ENCODE peak calls at places on chromosome 13, in five cellular contexts. One of them, this sample, is unnamed. For H3K27me3, the result is how much of the 10 kb centered on the place peaks cover.

GRCh38 chr13:42788601-42789000 is 7.2 kb downstream of the FAM216B start:
- DNase-seq in psoas muscle: no peak
- DNase-seq in adrenal gland: no peak
- DNase-seq in CD8-positive, alpha-beta T cell: no peak
- DNase-seq in pancreas: no peak
- DNase-seq in this sample: no peak

GRCh38 chr13:34897220-34897619 is 44.9 kb upstream of the NBEA start:
- DNase-seq in psoas muscle: no peak
- DNase-seq in adrenal gland: no peak
- DNase-seq in CD8-positive, alpha-beta T cell: no peak
- DNase-seq in pancreas: no peak
- DNase-seq in this sample: no peak

GRCh38 chr13:40665061-40665753 is 1.2 kb downstream of the FOXO1 start:
- DNase-seq in psoas muscle: peak
- DNase-seq in adrenal gland: peak
- DNase-seq in CD8-positive, alpha-beta T cell: peak
- DNase-seq in pancreas: peak
- DNase-seq in this sample: peak

GRCh38 chr13:75636339-75637095 is 387 bp downstream of the LMO7 start:
- DNase-seq in psoas muscle: peak
- DNase-seq in adrenal gland: peak
- DNase-seq in CD8-positive, alpha-beta T cell: peak
- DNase-seq in pancreas: peak
- DNase-seq in this sample: peak

GRCh38 chr13:26722321-26722720 is 38.3 kb downstream of the GPR12 start:
- DNase-seq in psoas muscle: no peak
- DNase-seq in adrenal gland: no peak
- DNase-seq in CD8-positive, alpha-beta T cell: no peak
- DNase-seq in pancreas: no peak
- DNase-seq in this sample: no peak

GRCh38 chr13:43303040-43303729 is 279.8 kb downstream of the DNAJC15 start:
- DNase-seq in psoas muscle: peak
- DNase-seq in adrenal gland: peak
- DNase-seq in CD8-positive, alpha-beta T cell: no peak
- DNase-seq in pancreas: peak
- DNase-seq in this sample: no peak

GRCh38 chr13:91468301-91468700 is 69.9 kb downstream of the GPC5 start:
- DNase-seq in psoas muscle: no peak
- DNase-seq in adrenal gland: no peak
- DNase-seq in CD8-positive, alpha-beta T cell: no peak
- DNase-seq in pancreas: no peak
- DNase-seq in this sample: no peak

GRCh38 chr13:80654638-80655249 is 313.8 kb upstream of the SPRY2 start:
- DNase-seq in psoas muscle: no peak
- DNase-seq in adrenal gland: no peak
- DNase-seq in CD8-positive, alpha-beta T cell: no peak
- DNase-seq in pancreas: peak
- DNase-seq in this sample: no peak

GRCh38 chr13:35356572-35356971 is 119.9 kb downstream of the MAB21L1 start:
- DNase-seq in psoas muscle: no peak
- DNase-seq in adrenal gland: no peak
- DNase-seq in CD8-positive, alpha-beta T cell: no peak
- DNase-seq in pancreas: no peak
- DNase-seq in this sample: no peak

GRCh38 chr13:98672947-98673545 is 79.4 kb downstream of the SLC15A1 start:
- DNase-seq in psoas muscle: peak
- DNase-seq in adrenal gland: peak
- DNase-seq in CD8-positive, alpha-beta T cell: peak
- DNase-seq in pancreas: peak
- DNase-seq in this sample: peak

GRCh38 chr13:63938851-63939250 is 2523.2 kb upstream of the PCDH20 start:
- DNase-seq in psoas muscle: no peak
- DNase-seq in adrenal gland: no peak
- DNase-seq in CD8-positive, alpha-beta T cell: no peak
- DNase-seq in pancreas: no peak
- DNase-seq in this sample: no peak

GRCh38 chr13:48018637-48019036 is 17.6 kb upstream of the SUCLA2 start:
- DNase-seq in psoas muscle: no peak
- DNase-seq in adrenal gland: no peak
- DNase-seq in CD8-positive, alpha-beta T cell: no peak
- DNase-seq in pancreas: no peak
- DNase-seq in this sample: no peak

GRCh38 chr13:105333416-105333815 is 1202.0 kb downstream of the EFNB2 start:
- DNase-seq in psoas muscle: no peak
- DNase-seq in adrenal gland: no peak
- DNase-seq in CD8-positive, alpha-beta T cell: no peak
- DNase-seq in pancreas: no peak
- DNase-seq in this sample: no peak

GRCh38 chr13:79062291-79062690 is 343.8 kb downstream of the RBM26 start:
- DNase-seq in psoas muscle: no peak
- DNase-seq in adrenal gland: no peak
- DNase-seq in CD8-positive, alpha-beta T cell: no peak
- DNase-seq in pancreas: no peak
- DNase-seq in this sample: no peak

GRCh38 chr13:40060318-40061007 is 405.0 kb downstream of the COG6 start:
- DNase-seq in psoas muscle: peak
- DNase-seq in adrenal gland: no peak
- DNase-seq in CD8-positive, alpha-beta T cell: no peak
- DNase-seq in pancreas: peak
- DNase-seq in this sample: no peak

GRCh38 chr13:89627991-89628390 is 1719.5 kb upstream of the MIR17HG start:
- DNase-seq in psoas muscle: no peak
- DNase-seq in adrenal gland: peak
- DNase-seq in CD8-positive, alpha-beta T cell: no peak
- DNase-seq in pancreas: no peak
- DNase-seq in this sample: no peak

GRCh38 chr13:21849323-21849722 is 178.4 kb downstream of the FGF9 start:
- DNase-seq in psoas muscle: no peak
- DNase-seq in adrenal gland: no peak
- DNase-seq in CD8-positive, alpha-beta T cell: no peak
- DNase-seq in pancreas: peak
- DNase-seq in this sample: no peak

GRCh38 chr13:47110141-47110540 is 213.3 kb upstream of the HTR2A start:
- DNase-seq in psoas muscle: no peak
- DNase-seq in adrenal gland: no peak
- DNase-seq in CD8-positive, alpha-beta T cell: no peak
- DNase-seq in pancreas: no peak
- DNase-seq in this sample: no peak

GRCh38 chr13:45121421-45121820 is 1.1 kb downstream of the GTF2F2 start:
- DNase-seq in psoas muscle: no peak
- DNase-seq in adrenal gland: no peak
- DNase-seq in CD8-positive, alpha-beta T cell: no peak
- DNase-seq in pancreas: no peak
- DNase-seq in this sample: no peak

GRCh38 chr13:19817106-19817505 is 34.4 kb upstream of the PSPC1 start:
- DNase-seq in psoas muscle: no peak
- DNase-seq in adrenal gland: no peak
- DNase-seq in CD8-positive, alpha-beta T cell: no peak
- DNase-seq in pancreas: no peak
- DNase-seq in this sample: no peak

GRCh38 chr13:75445717-75446529 is 36.0 kb downstream of the TBC1D4 start:
- DNase-seq in psoas muscle: no peak
- DNase-seq in adrenal gland: no peak
- DNase-seq in CD8-positive, alpha-beta T cell: no peak
- DNase-seq in pancreas: no peak
- DNase-seq in this sample: no peak

GRCh38 chr13:25872871-25873607 is 178.8 kb downstream of the SHISA2 start:
- DNase-seq in psoas muscle: no peak
- DNase-seq in adrenal gland: no peak
- DNase-seq in CD8-positive, alpha-beta T cell: no peak
- DNase-seq in pancreas: no peak
- DNase-seq in this sample: no peak

GRCh38 chr13:59621791-59622190 is 541.9 kb downstream of the DIAPH3 start:
- DNase-seq in psoas muscle: no peak
- DNase-seq in adrenal gland: no peak
- DNase-seq in CD8-positive, alpha-beta T cell: no peak
- DNase-seq in pancreas: no peak
- DNase-seq in this sample: no peak

GRCh38 chr13:31951215-31951678 is 80.3 kb upstream of the FRY start:
- DNase-seq in psoas muscle: peak
- DNase-seq in adrenal gland: peak
- DNase-seq in CD8-positive, alpha-beta T cell: no peak
- DNase-seq in pancreas: peak
- DNase-seq in this sample: no peak

GRCh38 chr13:53068841-53069520 is 40.4 kb downstream of the OLFM4 start:
- DNase-seq in psoas muscle: no peak
- DNase-seq in adrenal gland: no peak
- DNase-seq in CD8-positive, alpha-beta T cell: no peak
- DNase-seq in pancreas: no peak
- DNase-seq in this sample: no peak

GRCh38 chr13:61277877-61278276 is 137.8 kb downstream of the PCDH20 start:
- DNase-seq in psoas muscle: no peak
- DNase-seq in adrenal gland: no peak
- DNase-seq in CD8-positive, alpha-beta T cell: no peak
- DNase-seq in pancreas: no peak
- DNase-seq in this sample: no peak

GRCh38 chr13:25827986-25828385 is 223.8 kb downstream of the SHISA2 start:
- DNase-seq in psoas muscle: no peak
- DNase-seq in adrenal gland: no peak
- DNase-seq in CD8-positive, alpha-beta T cell: no peak
- DNase-seq in pancreas: no peak
- DNase-seq in this sample: no peak

DNA sequence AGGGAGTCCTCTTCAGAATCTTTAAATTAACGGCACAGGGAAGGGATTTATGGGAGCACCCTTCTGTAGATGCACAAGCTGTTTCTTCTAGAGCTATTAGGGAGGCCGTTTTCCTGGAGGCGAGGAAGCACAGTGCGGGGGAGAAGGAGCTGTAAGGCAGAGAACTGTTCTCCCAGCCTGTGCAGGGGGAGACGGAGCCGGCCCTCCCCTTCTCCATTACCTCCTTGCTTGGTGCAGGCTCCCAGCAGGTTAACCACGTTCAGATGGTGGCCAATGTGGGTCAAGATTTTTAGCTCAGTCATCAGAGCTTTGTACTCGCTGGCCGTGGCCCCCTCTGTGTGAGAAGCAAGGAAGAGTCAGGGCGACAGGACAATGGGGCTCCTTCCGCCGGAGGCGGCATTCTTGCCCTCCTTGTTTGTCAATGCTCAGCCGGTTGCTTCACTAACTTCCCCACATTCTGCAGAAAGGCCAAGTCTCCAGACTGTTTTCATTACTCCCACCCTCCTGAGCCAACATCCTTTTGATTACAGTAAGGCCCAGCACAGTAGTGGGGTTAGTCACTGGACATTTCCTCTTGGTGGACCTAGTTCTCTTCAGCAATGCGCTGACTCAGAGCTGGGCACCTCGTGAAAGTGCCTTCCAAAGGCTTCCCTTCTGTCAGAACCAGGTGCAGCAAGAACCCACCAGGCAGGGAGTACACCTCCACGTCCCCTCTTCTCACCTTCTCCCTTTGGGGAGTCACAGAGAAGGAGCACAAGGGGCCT is 165.4 kb downstream of the FLT1 start:
- DNase-seq in psoas muscle: no peak
- DNase-seq in adrenal gland: peak
- DNase-seq in CD8-positive, alpha-beta T cell: no peak
- DNase-seq in pancreas: no peak
- DNase-seq in this sample: no peak
- H3K27me3 ChIP-seq in psoas muscle: under half
- H3K27me3 ChIP-seq in adrenal gland: under half
- H3K27me3 ChIP-seq in CD8-positive, alpha-beta T cell: under half
- H3K27me3 ChIP-seq in pancreas: under half
- H3K27me3 ChIP-seq in this sample: under half

GRCh38 chr13:110236831-110237261 is 70.1 kb downstream of the COL4A1 start:
- DNase-seq in psoas muscle: peak
- DNase-seq in adrenal gland: no peak
- DNase-seq in CD8-positive, alpha-beta T cell: no peak
- DNase-seq in pancreas: no peak
- DNase-seq in this sample: no peak

GRCh38 chr13:110238795-110239194 is 68.2 kb downstream of the COL4A1 start:
- DNase-seq in psoas muscle: no peak
- DNase-seq in adrenal gland: no peak
- DNase-seq in CD8-positive, alpha-beta T cell: no peak
- DNase-seq in pancreas: no peak
- DNase-seq in this sample: no peak

GRCh38 chr13:110237895-110238294 is 69.1 kb downstream of the COL4A1 start:
- DNase-seq in psoas muscle: no peak
- DNase-seq in adrenal gland: no peak
- DNase-seq in CD8-positive, alpha-beta T cell: no peak
- DNase-seq in pancreas: no peak
- DNase-seq in this sample: no peak

GRCh38 chr13:110234532-110234931 is 72.4 kb downstream of the COL4A1 start:
- DNase-seq in psoas muscle: no peak
- DNase-seq in adrenal gland: no peak
- DNase-seq in CD8-positive, alpha-beta T cell: no peak
- DNase-seq in pancreas: no peak
- DNase-seq in this sample: no peak

DNA sequence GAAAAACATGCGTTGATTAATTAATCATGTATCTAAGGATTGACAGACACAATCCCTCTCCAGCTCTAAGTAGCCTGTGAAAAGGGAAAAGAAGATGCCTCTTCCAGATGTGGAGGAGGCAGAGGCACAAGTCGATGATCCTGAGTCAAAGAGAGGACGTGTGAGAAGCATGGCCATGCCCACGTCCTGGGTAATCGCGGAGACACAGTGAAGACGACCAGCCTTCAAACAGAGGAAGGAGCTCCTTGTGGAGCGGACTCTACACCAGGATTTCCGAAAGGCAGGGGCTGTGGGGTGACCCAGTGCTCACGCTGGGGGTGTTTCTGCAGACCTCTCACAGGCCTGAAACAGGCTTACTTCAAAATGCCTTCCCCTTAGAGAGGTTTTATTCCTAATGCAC is 70.5 kb downstream of the COL4A1 start:
- DNase-seq in psoas muscle: no peak
- DNase-seq in adrenal gland: no peak
- DNase-seq in CD8-positive, alpha-beta T cell: no peak
- DNase-seq in pancreas: no peak
- DNase-seq in this sample: no peak
- H3K27ac ChIP-seq in psoas muscle: peak
- H3K27ac ChIP-seq in adrenal gland: peak
- H3K27ac ChIP-seq in CD8-positive, alpha-beta T cell: no peak
- H3K27ac ChIP-seq in pancreas: no peak
- H3K27ac ChIP-seq in this sample: no peak

GRCh38 chr13:101451641-101452040 is 834 bp upstream of the ITGBL1 start:
- DNase-seq in psoas muscle: no peak
- DNase-seq in adrenal gland: no peak
- DNase-seq in CD8-positive, alpha-beta T cell: no peak
- DNase-seq in pancreas: no peak
- DNase-seq in this sample: no peak

GRCh38 chr13:101452519-101453485 is at the start of gene ITGBL1:
- DNase-seq in psoas muscle: peak
- DNase-seq in adrenal gland: no peak
- DNase-seq in CD8-positive, alpha-beta T cell: no peak
- DNase-seq in pancreas: no peak
- DNase-seq in this sample: no peak

GRCh38 chr13:101454767-101455166 is 2.3 kb downstream of the ITGBL1 start:
- DNase-seq in psoas muscle: no peak
- DNase-seq in adrenal gland: no peak
- DNase-seq in CD8-positive, alpha-beta T cell: no peak
- DNase-seq in pancreas: no peak
- DNase-seq in this sample: no peak

GRCh38 chr13:101455863-101456262 is 3.4 kb downstream of the ITGBL1 start:
- DNase-seq in psoas muscle: no peak
- DNase-seq in adrenal gland: no peak
- DNase-seq in CD8-positive, alpha-beta T cell: no peak
- DNase-seq in pancreas: no peak
- DNase-seq in this sample: no peak

GRCh38 chr13:101453784-101454201 is 1.3 kb downstream of the ITGBL1 start:
- DNase-seq in psoas muscle: no peak
- DNase-seq in adrenal gland: no peak
- DNase-seq in CD8-positive, alpha-beta T cell: no peak
- DNase-seq in pancreas: peak
- DNase-seq in this sample: no peak
- TF ChIP-seq CTCF in psoas muscle: no peak
- TF ChIP-seq CTCF in adrenal gland: no peak
- TF ChIP-seq CTCF in CD8-positive, alpha-beta T cell: no peak
- TF ChIP-seq CTCF in pancreas: peak
- TF ChIP-seq CTCF in this sample: no peak

GRCh38 chr13:111872475-111873150 is 194.3 kb upstream of the SOX1 start:
- DNase-seq in psoas muscle: no peak
- DNase-seq in adrenal gland: no peak
- DNase-seq in CD8-positive, alpha-beta T cell: no peak
- DNase-seq in pancreas: no peak
- DNase-seq in this sample: no peak
- H3K27me3 ChIP-seq in psoas muscle: under half
- H3K27me3 ChIP-seq in adrenal gland: under half
- H3K27me3 ChIP-seq in CD8-positive, alpha-beta T cell: under half
- H3K27me3 ChIP-seq in pancreas: under half
- H3K27me3 ChIP-seq in this sample: under half

This sample was measured in CD4-positive, alpha-beta T cell.